ENCODE peak calls at places on chromosomes 13 and 19, in ten cellular contexts. V is colonic mucosa, Y is COR-L47, T is nephron progenitor cell, R is SHP77, E is putamen, U is Right ventricle myocardium superior, K is SW 1271, L is H7, H is BJ. A is an unnamed sample.

GRCh38 chr19:6616011-6616410 is 25.1 kb upstream of the CD70 start:
- DNase-seq in V (no peak), U (no peak), Y (no peak), E (no peak), H (no peak), T (no peak), L (no peak), R (no peak), K (no peak), A (no peak)

GRCh38 chr19:2282062-2282861 is at the start of gene PEAK3:
- DNase-seq in L (peak; percentile 90), R (no peak), K (no peak), V (peak; percentile 67), H (no peak), U (peak; percentile 91), T (peak; percentile 75), E (peak; percentile 71), Y (no peak), A (peak; percentile 31)

GRCh38 chr19:53994811-53995210 is 3.4 kb downstream of the CACNG6 start:
- DNase-seq in K (no peak), T (no peak), V (no peak), E (no peak), R (no peak), H (no peak), L (no peak), Y (no peak), U (no peak), A (no peak)

GRCh38 chr13:109773276-109773675 is 13.1 kb downstream of the IRS2 start:
- DNase-seq in T (no peak), R (no peak), L (no peak), Y (no peak), U (no peak), H (no peak), K (no peak), E (no peak), V (no peak), A (no peak)

GRCh38 chr13:92547256-92547655 is 679.4 kb upstream of the GPC6 start:
- DNase-seq in V (no peak), R (no peak), K (no peak), L (no peak), H (no peak), E (no peak), Y (no peak), T (no peak), U (no peak), A (no peak)

GRCh38 chr13:48954086-48954485 is 21.6 kb upstream of the FNDC3A start:
- DNase-seq in R (no peak), E (no peak), Y (no peak), T (no peak), V (no peak), L (no peak), K (no peak), H (no peak), U (no peak), A (no peak)

GRCh38 chr19:43984687-43985000 is 656 bp downstream of the ZNF155 start:
- DNase-seq in R (no peak), L (no peak), Y (no peak), H (no peak), V (peak; percentile 25), U (peak; percentile 31), T (no peak), K (no peak), E (no peak), A (peak; percentile 7)

GRCh38 chr19:15562861-15563260 is 52.2 kb upstream of the CYP4F8 start:
- DNase-seq in K (no peak), H (no peak), L (no peak), Y (no peak), V (no peak), R (no peak), T (no peak), U (no peak), E (no peak), A (no peak)

GRCh38 chr19:53552001-53552721 is 14.2 kb downstream of the ZNF331 start:
- DNase-seq in U (no peak), R (no peak), T (no peak), E (no peak), Y (no peak), H (no peak), K (no peak), V (no peak), L (no peak), A (no peak)

A was measured in prostate gland.